ENCODE peak calls at places on chromosomes 16 and 17, in six cellular contexts. N, B, L, K, T and U are unnamed samples.

GRCh38 chr16:70653406-70653805 is 7.0 kb downstream of the IL34 start:
- DNase-seq in N (no peak), B (no peak), L (no peak), K (no peak), T (no peak), U (no peak)

GRCh38 chr16:9447195-9447551 is 355.7 kb downstream of the HAPSTR1 start:
- DNase-seq in N (no peak), B (no peak), L (no peak), K (no peak), T (no peak), U (no peak)

GRCh38 chr16:8863594-8864424 is 5.0 kb downstream of the CARHSP1 start:
- DNase-seq in N (no peak), B (no peak), L (no peak), K (no peak), T (no peak), U (no peak)

GRCh38 chr16:54240180-54241125 is 46.1 kb downstream of the IRX3 start:
- DNase-seq in N (peak), B (no peak), L (no peak), K (peak), T (no peak), U (no peak)

GRCh38 chr17:79628861-79629547 is 18.2 kb upstream of the RBFOX3 start:
- DNase-seq in N (no peak), B (peak), L (no peak), K (no peak), T (peak), U (no peak)

GRCh38 chr17:52155301-52155700 is 3.2 kb downstream of the CA10 start:
- DNase-seq in N (no peak), B (no peak), L (no peak), K (no peak), T (no peak), U (no peak)

GRCh38 chr16:69476920-69477418 is 52.5 kb downstream of the CYB5B start:
- DNase-seq in N (peak), B (no peak), L (no peak), K (peak), T (no peak), U (no peak)

GRCh38 chr16:88762941-88763340 is 22.1 kb downstream of the PIEZO1 start:
- DNase-seq in N (no peak), B (no peak), L (no peak), K (no peak), T (no peak), U (no peak)

GRCh38 chr16:75138636-75139035 is 9.7 kb upstream of the ZFP1 start:
- DNase-seq in N (no peak), B (peak), L (no peak), K (peak), T (peak), U (no peak)

GRCh38 chr16:28184625-28185024 is 27.1 kb downstream of the XPO6 start:
- DNase-seq in N (no peak), B (no peak), L (no peak), K (no peak), T (no peak), U (no peak)

GRCh38 chr17:16398270-16399267 is 16.8 kb upstream of the TRPV2 start:
- DNase-seq in N (no peak), B (peak), L (no peak), K (no peak), T (no peak), U (no peak)

GRCh38 chr16:3549906-3550305 is 27.3 kb downstream of the NLRC3 start:
- DNase-seq in N (no peak), B (no peak), L (no peak), K (no peak), T (no peak), U (no peak)

GRCh38 chr16:6864670-6865069 is 468.0 kb upstream of the RBFOX1 start:
- DNase-seq in N (no peak), B (no peak), L (no peak), K (no peak), T (no peak), U (no peak)

GRCh38 chr16:67155305-67156145 is 4.2 kb downstream of the TRADD start:
- DNase-seq in N (peak), B (peak), L (peak), K (peak), T (peak), U (peak)

GRCh38 chr16:86019446-86020047 is 120.6 kb downstream of the IRF8 start:
- DNase-seq in N (no peak), B (peak), L (no peak), K (no peak), T (peak), U (no peak)
- TF ChIP-seq CTCF in N (peak), B (peak), L (peak), K (peak), T (peak), U (peak)

DNA sequence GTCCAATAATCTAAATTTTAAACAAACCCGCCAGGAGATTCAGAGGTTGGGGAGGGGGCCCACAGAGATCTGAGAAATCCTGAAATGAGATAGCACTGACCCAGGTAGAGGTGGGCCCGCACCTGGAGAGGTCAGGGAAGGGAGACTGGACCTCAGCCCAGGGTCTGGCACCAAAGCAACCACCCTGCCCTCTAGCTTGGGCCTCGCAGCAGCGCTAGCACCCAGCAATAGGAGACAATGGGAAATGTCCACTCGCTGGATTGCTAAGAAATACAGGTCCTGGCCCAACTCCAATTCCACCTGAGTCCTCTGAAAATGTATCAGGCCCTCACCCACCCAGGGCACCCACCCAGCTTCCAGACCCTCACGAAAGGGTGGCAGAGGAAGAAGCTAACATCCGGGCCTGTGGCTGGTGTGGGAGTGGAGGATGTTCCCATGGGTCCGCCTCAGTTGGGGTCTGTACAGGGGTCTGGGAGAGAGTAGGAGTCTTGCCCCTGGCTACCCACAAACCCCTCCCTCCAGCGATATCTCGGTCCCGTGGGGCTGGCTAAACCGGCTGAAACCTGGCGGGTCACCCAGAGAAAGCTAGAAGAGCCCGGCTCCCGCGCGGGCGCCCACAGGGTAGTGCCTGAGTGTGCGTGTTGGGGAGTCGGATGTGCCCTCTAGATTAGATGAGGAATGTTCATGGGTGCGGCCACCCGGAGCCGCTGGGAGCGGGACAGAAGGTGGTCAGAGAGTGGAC is 1.1 kb downstream of the PLLP start:
- DNase-seq in N (no peak), B (no peak), L (no peak), K (no peak), T (no peak), U (no peak)
- TF ChIP-seq CTCF in N (no peak), B (no peak), L (no peak), K (no peak), T (no peak), U (no peak)

GRCh38 chr17:73231841-73232586 is 29.7 kb downstream of the CPSF4L start:
- DNase-seq in N (peak), B (peak), L (peak), K (peak), T (peak), U (peak)
- TF ChIP-seq CTCF in N (peak), B (no peak), L (no peak), K (no peak), T (no peak), U (no peak)

DNA sequence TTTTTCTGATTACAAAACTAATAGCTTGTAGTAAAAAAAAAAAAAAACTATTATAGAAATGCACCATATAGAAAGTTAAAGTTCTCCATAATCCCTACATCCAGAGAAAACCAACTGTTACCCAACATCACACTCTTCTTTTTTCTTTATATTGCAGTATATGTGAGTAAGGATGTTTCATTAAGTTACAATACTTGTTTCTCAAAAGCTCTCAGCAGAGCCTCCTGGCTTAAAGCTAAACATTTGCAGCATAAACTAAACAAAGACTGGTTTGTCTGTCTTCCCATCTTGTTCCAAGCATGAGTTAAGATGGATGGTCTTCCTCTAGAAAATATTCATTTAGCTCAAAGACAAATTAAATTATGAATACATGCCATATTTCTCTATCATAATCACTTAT is 25.2 kb downstream of the GRB2 start:
- DNase-seq in N (no peak), B (no peak), L (no peak), K (no peak), T (no peak), U (no peak)
- TF ChIP-seq CTCF in N (no peak), B (no peak), L (no peak), K (no peak), T (no peak), U (no peak)

DNA sequence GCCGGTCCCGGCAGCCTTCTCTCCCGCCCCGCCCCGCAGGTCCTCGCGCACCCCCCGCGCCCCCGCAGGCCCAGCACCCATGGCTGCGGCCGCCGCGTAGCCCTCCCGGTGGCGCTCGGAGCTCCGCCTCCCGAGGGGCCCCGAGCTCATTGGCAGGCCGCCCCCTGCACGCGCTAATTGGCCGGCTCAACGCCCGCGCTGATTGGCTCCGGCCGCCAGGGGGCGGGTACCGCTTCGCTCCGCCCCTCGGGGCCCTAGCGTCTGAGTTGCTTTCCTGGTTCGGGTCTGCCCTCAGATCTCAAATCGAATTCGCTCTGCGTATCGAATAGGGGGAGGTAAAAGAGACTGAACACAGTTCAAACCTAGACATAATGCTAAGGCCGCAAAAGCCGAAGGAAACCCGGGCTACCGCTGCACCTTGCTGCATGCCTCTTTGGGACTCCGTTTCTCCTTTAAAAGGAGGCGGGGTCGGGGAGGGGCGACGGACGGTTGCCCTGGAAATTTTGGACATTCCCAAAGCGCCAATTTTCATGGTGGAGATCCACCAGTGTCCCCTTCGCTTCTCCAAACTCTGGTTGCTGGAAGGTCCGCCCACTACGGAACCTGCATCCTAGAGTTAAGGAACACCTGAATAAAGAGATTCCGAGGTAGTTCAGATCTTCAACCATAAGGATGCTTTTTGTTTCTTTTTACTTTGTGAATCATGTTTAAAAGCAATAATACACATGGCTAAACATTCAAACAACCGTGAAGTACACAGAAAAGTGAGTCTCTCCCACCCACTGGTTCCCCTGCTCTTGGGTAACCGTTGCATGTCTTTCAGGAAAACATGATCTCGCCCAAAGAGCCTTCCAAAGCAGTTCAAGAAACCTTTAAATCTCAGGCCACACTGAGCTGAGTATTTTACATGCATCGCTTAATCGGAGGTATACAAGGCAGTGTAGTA is at the start of gene DEXI:
- DNase-seq in N (peak), B (peak), L (peak), K (peak), T (peak), U (peak)
- TF ChIP-seq CTCF in N (no peak), B (peak), L (no peak), K (no peak), T (no peak), U (no peak)

GRCh38 chr16:65667013-65667578 is 545.2 kb upstream of the CDH11 start:
- DNase-seq in N (peak), B (peak), L (no peak), K (peak), T (no peak), U (no peak)
- TF ChIP-seq CTCF in N (peak), B (no peak), L (no peak), K (peak), T (peak), U (peak)

DNA sequence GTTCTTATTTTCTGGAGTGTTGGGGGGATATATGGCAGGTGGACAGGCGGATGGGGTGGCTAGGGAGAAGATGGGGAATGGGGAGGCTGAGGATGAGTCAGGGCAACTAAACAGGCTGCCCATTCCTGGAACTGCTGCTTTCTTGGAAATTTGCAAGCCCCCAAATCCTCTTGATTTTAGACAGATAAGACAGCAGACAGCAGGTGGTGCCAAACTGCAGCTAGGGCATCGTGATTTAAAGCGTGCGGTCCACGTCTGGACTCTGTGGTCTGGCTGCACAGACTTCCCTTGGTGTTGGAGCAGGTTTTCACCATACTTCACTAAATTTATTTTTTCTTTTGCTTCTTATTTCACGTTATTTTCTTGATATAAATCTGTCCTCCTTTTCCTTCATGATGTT is 10.9 kb upstream of the KRT24 start:
- DNase-seq in N (no peak), B (no peak), L (no peak), K (no peak), T (no peak), U (no peak)
- TF ChIP-seq CTCF in N (no peak), B (no peak), L (no peak), K (no peak), T (no peak), U (no peak)

DNA sequence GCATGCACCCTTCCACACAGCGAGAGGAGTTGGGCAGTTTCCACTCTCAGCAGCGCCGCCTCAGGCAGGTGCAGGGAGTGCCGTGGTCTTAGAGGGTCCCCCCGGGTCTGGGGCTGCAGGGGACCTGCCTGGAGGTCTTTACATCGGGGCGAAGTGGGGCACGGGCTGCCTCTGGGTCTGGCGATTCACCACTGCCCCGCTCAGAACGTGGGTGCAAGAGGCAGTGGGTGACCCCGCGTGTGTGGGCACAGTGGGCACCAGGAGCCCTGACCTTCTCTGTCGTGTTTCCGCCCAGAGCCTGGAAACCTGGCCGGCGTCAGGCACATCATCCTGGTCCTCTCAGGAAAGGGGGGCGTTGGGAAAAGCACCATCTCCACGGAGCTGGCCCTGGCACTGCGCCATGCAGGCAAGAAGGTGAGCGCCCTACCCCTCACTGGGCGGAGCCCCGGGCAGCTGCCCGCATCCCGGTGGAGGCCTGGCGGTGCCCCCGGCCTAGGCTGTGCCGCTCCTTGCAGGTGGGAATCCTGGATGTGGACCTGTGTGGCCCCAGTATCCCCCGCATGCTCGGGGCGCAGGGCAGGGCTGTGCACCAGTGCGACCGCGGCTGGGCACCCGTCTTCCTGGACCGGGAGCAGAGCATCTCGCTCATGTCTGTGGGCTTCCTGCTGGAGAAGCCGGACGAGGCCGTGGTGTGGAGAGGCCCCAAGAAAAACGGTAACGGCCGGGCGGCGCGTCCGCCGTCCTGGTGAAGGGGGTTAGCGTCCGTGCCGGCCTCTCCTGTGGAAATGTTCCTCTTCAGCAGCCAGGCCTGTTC is 3.7 kb downstream of the NUBP2 start:
- DNase-seq in N (no peak), B (peak), L (no peak), K (no peak), T (peak), U (no peak)
- TF ChIP-seq CTCF in N (no peak), B (no peak), L (no peak), K (no peak), T (peak), U (no peak)

GRCh38 chr16:25713785-25714570 is 22.2 kb downstream of the HS3ST4 start:
- DNase-seq in N (no peak), B (no peak), L (no peak), K (no peak), T (no peak), U (no peak)

GRCh38 chr16:25707553-25707952 is 15.8 kb downstream of the HS3ST4 start:
- DNase-seq in N (no peak), B (no peak), L (no peak), K (no peak), T (no peak), U (no peak)

GRCh38 chr16:25709182-25709581 is 17.4 kb downstream of the HS3ST4 start:
- DNase-seq in N (no peak), B (no peak), L (no peak), K (no peak), T (no peak), U (no peak)

GRCh38 chr16:25707982-25708583 is 16.3 kb downstream of the HS3ST4 start:
- DNase-seq in N (peak), B (peak), L (peak), K (no peak), T (peak), U (no peak)
- TF ChIP-seq CTCF in N (no peak), B (peak), L (peak), K (peak), T (peak), U (peak)